ENCODE peak calls at places on chromosomes 7 and 10, in six cellular contexts. One of them, this sample, is unnamed.

GRCh38 chr7:25852249-25852994 is 299.6 kb upstream of the NFE2L3 start:
- DNase-seq in B cell: no peak
- DNase-seq in HTR-8/SVneo: no peak
- DNase-seq in lower lobe of right lung: no peak
- DNase-seq in activated CD8-positive, alpha-beta memory T cell treated with anti-CD3 and anti-CD28 coated beads for 24 hours: peak; percentile 61
- DNase-seq in right lobe of liver: no peak
- DNase-seq in this sample: peak; percentile 84

GRCh38 chr7:26265061-26265460 is 26.6 kb upstream of the SNX10 start:
- DNase-seq in B cell: no peak
- DNase-seq in HTR-8/SVneo: no peak
- DNase-seq in lower lobe of right lung: no peak
- DNase-seq in activated CD8-positive, alpha-beta memory T cell treated with anti-CD3 and anti-CD28 coated beads for 24 hours: no peak
- DNase-seq in right lobe of liver: no peak
- DNase-seq in this sample: no peak

GRCh38 chr7:129401968-129402860 is 32.0 kb upstream of the STRIP2 start:
- DNase-seq in B cell: no peak
- DNase-seq in HTR-8/SVneo: no peak
- DNase-seq in lower lobe of right lung: no peak
- DNase-seq in activated CD8-positive, alpha-beta memory T cell treated with anti-CD3 and anti-CD28 coated beads for 24 hours: no peak
- DNase-seq in right lobe of liver: no peak
- DNase-seq in this sample: no peak

GRCh38 chr7:99525713-99526440 is 21.4 kb downstream of the ZKSCAN5 start:
- DNase-seq in B cell: no peak
- DNase-seq in HTR-8/SVneo: no peak
- DNase-seq in lower lobe of right lung: no peak
- DNase-seq in activated CD8-positive, alpha-beta memory T cell treated with anti-CD3 and anti-CD28 coated beads for 24 hours: no peak
- DNase-seq in right lobe of liver: peak; percentile 24
- DNase-seq in this sample: no peak

GRCh38 chr10:68073631-68074403 is 1.3 kb downstream of the HERC4 start:
- DNase-seq in B cell: no peak
- DNase-seq in HTR-8/SVneo: no peak
- DNase-seq in lower lobe of right lung: no peak
- DNase-seq in activated CD8-positive, alpha-beta memory T cell treated with anti-CD3 and anti-CD28 coated beads for 24 hours: no peak
- DNase-seq in right lobe of liver: no peak
- DNase-seq in this sample: no peak

GRCh38 chr7:70376561-70377031 is 755.3 kb upstream of the GALNT17 start:
- DNase-seq in B cell: no peak
- DNase-seq in HTR-8/SVneo: no peak
- DNase-seq in lower lobe of right lung: no peak
- DNase-seq in activated CD8-positive, alpha-beta memory T cell treated with anti-CD3 and anti-CD28 coated beads for 24 hours: no peak
- DNase-seq in right lobe of liver: no peak
- DNase-seq in this sample: no peak

GRCh38 chr7:115110523-115110922 is 188.6 kb downstream of the MDFIC start:
- DNase-seq in B cell: no peak
- DNase-seq in HTR-8/SVneo: no peak
- DNase-seq in lower lobe of right lung: no peak
- DNase-seq in activated CD8-positive, alpha-beta memory T cell treated with anti-CD3 and anti-CD28 coated beads for 24 hours: no peak
- DNase-seq in right lobe of liver: peak; percentile 72
- DNase-seq in this sample: no peak

GRCh38 chr7:158473238-158473637 is 114.4 kb downstream of the PTPRN2 start:
- DNase-seq in B cell: no peak
- DNase-seq in HTR-8/SVneo: no peak
- DNase-seq in lower lobe of right lung: no peak
- DNase-seq in activated CD8-positive, alpha-beta memory T cell treated with anti-CD3 and anti-CD28 coated beads for 24 hours: no peak
- DNase-seq in right lobe of liver: no peak
- DNase-seq in this sample: no peak

GRCh38 chr10:75959209-75959608 is 527.8 kb downstream of the LRMDA start:
- DNase-seq in B cell: no peak
- DNase-seq in HTR-8/SVneo: peak; percentile 64
- DNase-seq in lower lobe of right lung: no peak
- DNase-seq in activated CD8-positive, alpha-beta memory T cell treated with anti-CD3 and anti-CD28 coated beads for 24 hours: no peak
- DNase-seq in right lobe of liver: no peak
- DNase-seq in this sample: no peak

GRCh38 chr7:74002474-74003017 is 25.4 kb upstream of the ELN start:
- DNase-seq in B cell: no peak
- DNase-seq in HTR-8/SVneo: peak; percentile 83
- DNase-seq in lower lobe of right lung: peak; percentile 73
- DNase-seq in activated CD8-positive, alpha-beta memory T cell treated with anti-CD3 and anti-CD28 coated beads for 24 hours: no peak
- DNase-seq in right lobe of liver: no peak
- DNase-seq in this sample: no peak

This sample was measured in mucosa of descending colon.